ENCODE peak calls at places on chromosomes 3 and 15, in ten cellular contexts. B is H1, U is ovary, M is transverse colon, Z is SK-N-SH, L is suprapubic skin, J is A549, S is sigmoid colon, E is HepG2, T is K562. F is an unnamed sample.

GRCh38 chr3:112321867-112322652 is 10.9 kb upstream of the CD200 start:
- DNase-seq in T (no peak), S (no peak), M (no peak), L (no peak), J (no peak), Z (peak; percentile 29), B (no peak), U (no peak), E (peak; percentile 11), F (no peak)

GRCh38 chr3:109081746-109082510 is 36.0 kb downstream of the MORC1 start:
- DNase-seq in J (peak; percentile 19), T (peak; percentile 13), B (peak; percentile 62), U (no peak), S (no peak), L (no peak), E (peak; percentile 31), Z (peak; percentile 34), M (peak; percentile 14), F (peak; percentile 30)

GRCh38 chr15:74420193-74420905 is 13.4 kb downstream of the SEMA7A start:
- DNase-seq in Z (no peak), M (no peak), T (no peak), U (no peak), S (no peak), J (no peak), B (no peak), E (peak; percentile 36), L (no peak), F (no peak)

GRCh38 chr3:42501681-42502428 is 588 bp upstream of the VIPR1 start:
- DNase-seq in Z (peak; percentile 85), M (peak; percentile 84), T (peak; percentile 78), J (no peak), S (peak; percentile 68), B (peak; percentile 76), L (peak; percentile 86), U (no peak), E (peak; percentile 22), F (peak; percentile 78)

GRCh38 chr15:45891766-45892165 is 256.9 kb downstream of the SQOR start:
- DNase-seq in L (no peak), J (no peak), B (no peak), M (peak; percentile 17), S (no peak), E (no peak), Z (no peak), T (no peak), U (no peak), F (peak; percentile 34)

GRCh38 chr15:59313703-59314332 is 58.9 kb downstream of the MYO1E start:
- DNase-seq in J (peak; percentile 67), T (no peak), L (no peak), S (peak; percentile 80), M (peak; percentile 93), B (no peak), U (peak; percentile 19), E (peak; percentile 9), Z (no peak), F (peak; percentile 94)

GRCh38 chr15:38817427-38818155 is 253.0 kb upstream of the RASGRP1 start:
- DNase-seq in L (peak; percentile 89), T (peak; percentile 82), Z (peak; percentile 76), E (peak; percentile 66), U (peak; percentile 79), M (peak; percentile 90), S (peak; percentile 89), B (peak; percentile 99), J (peak; percentile 47), F (peak; percentile 89)

GRCh38 chr3:146881366-146881765 is 276.2 kb upstream of the PLSCR5 start:
- DNase-seq in U (no peak), M (no peak), L (no peak), E (no peak), T (no peak), S (no peak), J (no peak), Z (no peak), B (no peak), F (no peak)

GRCh38 chr3:148083501-148084267 is 614.0 kb upstream of the AGTR1 start:
- DNase-seq in S (no peak), J (no peak), U (no peak), Z (no peak), L (no peak), M (no peak), T (no peak), E (no peak), B (no peak), F (no peak)

GRCh38 chr3:87267953-87268645 is 8.3 kb downstream of the POU1F1 start:
- DNase-seq in E (no peak), B (no peak), L (no peak), T (no peak), M (no peak), S (no peak), J (no peak), U (no peak), Z (no peak), F (no peak)

GRCh38 chr15:66097151-66098018 is 156.2 kb downstream of the MEGF11 start:
- DNase-seq in T (no peak), J (no peak), E (no peak), Z (no peak), B (no peak), S (peak; percentile 58), M (no peak), U (no peak), L (no peak), F (no peak)

GRCh38 chr15:66096711-66097058 is 156.9 kb downstream of the MEGF11 start:
- DNase-seq in E (no peak), U (no peak), Z (no peak), L (no peak), M (no peak), B (no peak), J (no peak), T (no peak), S (no peak), F (no peak)

GRCh38 chr15:66099950-66100671 is 153.4 kb downstream of the MEGF11 start:
- DNase-seq in S (peak; percentile 40), L (no peak), J (no peak), Z (no peak), T (no peak), E (no peak), U (no peak), B (no peak), M (no peak), F (no peak)

GRCh38 chr15:66095871-66096710 is 157.5 kb downstream of the MEGF11 start:
- DNase-seq in T (no peak), J (no peak), E (peak; percentile 58), M (no peak), B (no peak), U (no peak), Z (no peak), L (no peak), S (peak; percentile 55), F (no peak)

DNA sequence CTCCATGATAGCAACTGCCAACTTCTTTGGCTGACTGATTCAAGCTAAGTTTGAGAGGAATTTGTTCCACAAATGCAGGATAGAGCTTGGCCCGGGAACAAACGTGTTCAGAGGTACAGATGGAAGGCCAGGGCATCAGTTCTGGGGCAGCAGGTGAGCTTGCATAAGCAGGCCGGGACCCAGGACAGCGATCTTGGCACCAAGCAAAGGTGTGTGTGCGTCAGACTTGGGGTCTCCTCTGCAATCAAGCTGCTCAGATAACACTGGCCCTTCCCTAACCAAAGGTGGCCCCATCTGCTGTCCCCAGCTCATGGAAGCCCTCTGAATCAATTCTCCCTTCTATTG is 155.6 kb downstream of the MEGF11 start:
- DNase-seq in Z (no peak), U (no peak), B (no peak), E (no peak), J (no peak), M (no peak), L (no peak), T (no peak), S (peak; percentile 19), F (no peak)
- TF ChIP-seq EP300 in Z (no peak), U (no peak), B (no peak), E (no peak), J (no peak), M (no peak), L (no peak), T (no peak), S (no peak), F (no peak)

GRCh38 chr15:40928975-40929729 is at the start of gene DLL4:
- DNase-seq in T (peak; percentile 94), L (no peak), Z (peak; percentile 80), J (peak; percentile 57), M (peak; percentile 87), S (no peak), E (peak; percentile 54), U (no peak), B (peak; percentile 87), F (peak; percentile 74)
- H3K4me1 ChIP-seq in T (peaks cover 69% of the 10 kb centered on the region), L (peaks cover 57% of the 10 kb centered on the region), Z (peaks cover 17% of the 10 kb centered on the region), J (peaks cover 24% of the 10 kb centered on the region), M (peaks cover 76% of the 10 kb centered on the region), S (peaks cover 58% of the 10 kb centered on the region), E (peaks cover 83% of the 10 kb centered on the region), U (peaks cover 11% of the 10 kb centered on the region), B (peaks cover 13% of the 10 kb centered on the region), F (peaks cover 60% of the 10 kb centered on the region)

GRCh38 chr15:29122506-29122905 is 147.1 kb downstream of the NSMCE3 start:
- DNase-seq in J (no peak), M (no peak), S (no peak), U (no peak), Z (no peak), T (no peak), L (no peak), E (no peak), B (no peak), F (no peak)
- H3K27ac ChIP-seq in J (no peak overlapping the region), M (no peak overlapping the region), S (no peak overlapping the region), U (no peak overlapping the region), Z (no peak overlapping the region), T (no peak overlapping the region), L (no peak overlapping the region), E (no peak overlapping the region), B (no peak overlapping the region), F (no peak overlapping the region)

GRCh38 chr15:76059320-76060097 is at the start of gene TMEM266:
- DNase-seq in L (no peak), U (peak; percentile 13), T (peak; percentile 91), E (no peak), J (peak; percentile 54), B (peak; percentile 77), Z (peak; percentile 98), M (peak; percentile 15), S (no peak), F (peak; percentile 43)
- TF ChIP-seq EP300 in L (no peak), U (no peak), T (no peak), E (no peak), J (no peak), B (no peak), Z (no peak), M (no peak), S (no peak), F (no peak)

DNA sequence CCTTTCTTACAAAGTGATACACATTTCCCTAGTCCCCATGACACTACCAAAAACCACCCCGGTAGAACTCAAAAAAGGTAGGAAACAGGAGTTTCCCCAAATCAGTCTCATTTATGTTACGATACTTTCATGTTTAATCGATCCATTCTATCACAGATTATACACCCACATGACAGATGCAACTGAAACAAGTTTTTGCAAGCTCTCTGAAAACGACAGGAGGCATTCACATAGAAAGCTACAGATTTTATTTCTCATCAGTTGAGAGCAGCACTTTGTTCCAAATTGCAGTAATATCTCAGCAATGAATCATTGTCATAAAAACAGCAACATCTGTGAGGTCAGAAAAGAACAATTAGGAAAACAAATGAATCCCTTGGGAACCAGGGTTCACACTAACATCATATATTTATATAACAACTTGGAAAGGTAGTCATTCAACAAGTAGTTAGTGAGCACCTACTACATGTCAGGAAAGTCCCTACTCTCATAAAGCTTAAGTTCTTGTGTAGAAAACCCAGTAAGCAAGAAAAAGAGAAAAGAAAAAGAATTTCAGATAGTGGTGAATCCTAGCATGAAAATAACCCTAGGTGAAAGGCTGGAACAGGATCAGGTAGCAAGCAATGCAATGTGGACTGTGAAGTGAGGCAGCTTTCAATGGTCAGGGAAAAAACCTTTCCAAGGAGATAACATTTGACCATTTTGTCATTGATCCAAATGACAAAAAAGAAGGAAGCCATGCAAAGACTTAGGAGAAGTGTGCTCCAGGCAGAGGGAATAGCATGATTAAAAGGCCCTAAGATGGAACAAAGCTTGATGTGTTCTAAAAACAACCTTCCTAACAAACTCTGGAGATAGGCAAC is 8.3 kb downstream of the PLD1 start:
- DNase-seq in T (no peak), U (no peak), S (no peak), L (no peak), J (no peak), M (no peak), B (no peak), Z (no peak), E (no peak), F (no peak)
- H3K4me1 ChIP-seq in T (peaks cover 22% of the 10 kb centered on the region), U (peaks cover 22% of the 10 kb centered on the region), S (peaks cover 28% of the 10 kb centered on the region), L (peaks cover 63% of the 10 kb centered on the region), J (peaks cover 64% of the 10 kb centered on the region), M (peaks cover 33% of the 10 kb centered on the region), B (peaks cover 7% of the 10 kb centered on the region), Z (peaks cover 25% of the 10 kb centered on the region), E (peaks cover 92% of the 10 kb centered on the region), F (peaks cover 24% of the 10 kb centered on the region)

F was measured in stomach.